ENCODE peak calls at places on chromosomes 6 and 20, in four cellular contexts. M is EH, N is NCI-H1092, E is WTC11. V is an unnamed sample.

GRCh38 chr6:15543262-15543917 is 119.4 kb downstream of the DTNBP1 start:
- DNase-seq in M (no peak), N (no peak), E (no peak), V (no peak)

GRCh38 chr6:162728177-162728571 is 400 bp downstream of the PACRG start:
- DNase-seq in M (no peak), N (no peak), E (no peak), V (no peak)

GRCh38 chr6:161115468-161115867 is 123.9 kb downstream of the MAP3K4 start:
- DNase-seq in M (no peak), N (no peak), E (no peak), V (no peak)

GRCh38 chr6:133286765-133287164 is 45.6 kb downstream of the EYA4 start:
- DNase-seq in M (peak; percentile 14), N (no peak), E (no peak), V (no peak)

GRCh38 chr6:28252507-28252975 is 472 bp upstream of the ZKSCAN4 start:
- DNase-seq in M (peak; percentile 6), N (no peak), E (no peak), V (no peak)

GRCh38 chr6:21918081-21918480 is 324.5 kb downstream of the SOX4 start:
- DNase-seq in M (no peak), N (no peak), E (no peak), V (no peak)

GRCh38 chr20:401682-402495 is 6.2 kb upstream of the RBCK1 start:
- DNase-seq in M (peak; percentile 52), N (no peak), E (no peak), V (peak; percentile 58)

GRCh38 chr20:32792316-32792715 is 27.4 kb upstream of the MAPRE1 start:
- DNase-seq in M (peak; percentile 28), N (no peak), E (no peak), V (no peak)

GRCh38 chr6:111692327-111693164 is 86.9 kb upstream of the TRAF3IP2 start:
- DNase-seq in M (no peak), N (no peak), E (no peak), V (peak; percentile 78)

GRCh38 chr6:108365488-108365887 is 70.6 kb downstream of the AFG1L start:
- DNase-seq in M (no peak), N (no peak), E (no peak), V (no peak)

GRCh38 chr20:61873651-61874420 is 191.8 kb downstream of the TAF4 start:
- DNase-seq in M (no peak), N (no peak), E (no peak), V (no peak)

GRCh38 chr6:14452567-14453527 is 335.3 kb downstream of the CD83 start:
- DNase-seq in M (no peak), N (no peak), E (no peak), V (no peak)

GRCh38 chr20:52446421-52447231 is 255.0 kb upstream of the ZFP64 start:
- DNase-seq in M (peak; percentile 17), N (no peak), E (no peak), V (no peak)

GRCh38 chr20:58889334-58890072 is 37.0 kb downstream of the GNAS start:
- DNase-seq in M (peak; percentile 13), N (no peak), E (no peak), V (no peak)

GRCh38 chr20:51354191-51354768 is 188.2 kb downstream of the NFATC2 start:
- DNase-seq in M (peak; percentile 87), N (no peak), E (no peak), V (no peak)

GRCh38 chr6:106421491-106421890 is 61.0 kb downstream of the CRYBG1 start:
- DNase-seq in M (peak; percentile 29), N (no peak), E (no peak), V (no peak)

GRCh38 chr6:45350186-45350585 is 22.1 kb downstream of the RUNX2 start:
- DNase-seq in M (no peak), N (no peak), E (no peak), V (no peak)

GRCh38 chr6:135166515-135166914 is 14.6 kb upstream of the MYB start:
- DNase-seq in M (no peak), N (no peak), E (no peak), V (no peak)

GRCh38 chr20:20950620-20951019 is 155.5 kb downstream of the LINC00237 start:
- DNase-seq in M (no peak), N (no peak), E (no peak), V (no peak)

GRCh38 chr6:112416885-112417284 is 69.8 kb downstream of the RFPL4B start:
- DNase-seq in M (peak; percentile 86), N (no peak), E (no peak), V (no peak)

GRCh38 chr20:54668271-54669053 is 193.1 kb downstream of the DOK5 start:
- DNase-seq in M (peak; percentile 16), N (no peak), E (peak; percentile 26), V (no peak)

GRCh38 chr6:75086236-75086635 is 119.6 kb downstream of the COL12A1 start:
- DNase-seq in M (no peak), N (no peak), E (no peak), V (no peak)

GRCh38 chr6:36533321-36533720 is 14.0 kb downstream of the STK38 start:
- DNase-seq in M (peak; percentile 62), N (no peak), E (no peak), V (no peak)

GRCh38 chr6:52371656-52372151 is 9.8 kb downstream of the PAQR8 start:
- DNase-seq in M (peak; percentile 50), N (no peak), E (no peak), V (no peak)

GRCh38 chr6:134295953-134296553 is 21.9 kb downstream of the SGK1 start:
- DNase-seq in M (peak; percentile 100), N (no peak), E (no peak), V (peak; percentile 22)

GRCh38 chr6:13427346-13427745 is 60.1 kb downstream of the GFOD1 start:
- DNase-seq in M (no peak), N (no peak), E (no peak), V (no peak)

GRCh38 chr20:49228676-49229075 is 9.5 kb downstream of the DDX27 start:
- DNase-seq in M (no peak), N (peak; percentile 25), E (no peak), V (no peak)